ENCODE peak calls at places on chromosomes 3 and 15, in seven cellular contexts. U is foreskin fibroblast, M is suprapubic skin, W is K562, Q is stomach, L is cardiac muscle cell, V is right cardiac atrium. K is an unnamed sample.

GRCh38 chr3:79937567-79937966 is 169.8 kb upstream of the ROBO1 start:
- DNase-seq in L (no peak), V (no peak), W (no peak), M (no peak), U (no peak), Q (no peak), K (no peak)

GRCh38 chr3:17623464-17623863 is 119.0 kb downstream of the TBC1D5 start:
- DNase-seq in Q (no peak), V (no peak), W (no peak), L (no peak), U (no peak), M (no peak), K (no peak)

GRCh38 chr3:12994357-12994606 is 78.9 kb downstream of the IQSEC1 start:
- DNase-seq in M (no peak), U (peak; percentile 37), W (no peak), Q (peak; percentile 58), L (no peak), V (no peak), K (no peak)

GRCh38 chr3:147385059-147386012 is 21.0 kb downstream of the ZIC4 start:
- DNase-seq in Q (no peak), M (no peak), V (no peak), L (no peak), U (no peak), W (no peak), K (no peak)

GRCh38 chr15:58473720-58474119 is 41.9 kb downstream of the LIPC start:
- DNase-seq in V (no peak), L (peak; percentile 83), Q (no peak), U (peak; percentile 57), M (no peak), W (no peak), K (no peak)

GRCh38 chr15:50418041-50418583 is 6.1 kb upstream of the USP8 start:
- DNase-seq in M (no peak), W (no peak), U (peak; percentile 51), V (no peak), Q (no peak), L (peak; percentile 3), K (no peak)

GRCh38 chr3:53089511-53089910 is 40.7 kb downstream of the RFT1 start:
- DNase-seq in M (no peak), V (peak; percentile 58), U (peak; percentile 47), Q (no peak), W (no peak), L (peak; percentile 64), K (peak; percentile 59)

GRCh38 chr3:28860307-28860706 is 420.6 kb upstream of the RBMS3 start:
- DNase-seq in L (peak; percentile 70), V (peak; percentile 59), M (no peak), Q (no peak), U (peak; percentile 65), W (no peak), K (no peak)

GRCh38 chr15:64894395-64895056 is 17.2 kb upstream of the ANKDD1A start:
- DNase-seq in W (no peak), M (no peak), Q (peak; percentile 61), L (no peak), U (no peak), V (no peak), K (peak; percentile 78)

GRCh38 chr15:70632079-70632850 is 131.1 kb downstream of the UACA start:
- DNase-seq in Q (no peak), V (no peak), L (no peak), M (no peak), U (no peak), W (no peak), K (no peak)

K was measured in ureter.